ENCODE peak calls at places on chromosomes 11 and 22, in seven cellular contexts. J, V, C, B, W, D and X are unnamed samples.
A peak's percentile ranks its signal among the peaks of the same experiment; 100 is the strongest.

GRCh38 chr22:29716814-29717213 is 3.0 kb upstream of the CABP7 start:
- DNase-seq in C (peak; percentile 66), V (peak; percentile 84), W (peak; percentile 66), J (no peak), D (no peak), B (peak; percentile 42), X (no peak)

GRCh38 chr22:30079952-30080533 is at the start of gene HORMAD2:
- DNase-seq in B (no peak), C (peak; percentile 19), W (peak; percentile 40), D (no peak), J (no peak), V (peak; percentile 31), X (peak; percentile 36)

GRCh38 chr22:24402460-24403192 is 24.8 kb upstream of the ADORA2A start:
- DNase-seq in V (peak; percentile 91), B (no peak), W (peak; percentile 91), C (peak; percentile 94), J (peak; percentile 60), D (peak; percentile 75), X (peak; percentile 27)

GRCh38 chr22:50272103-50272782 is 2.1 kb upstream of the MAPK11 start:
- DNase-seq in W (no peak), B (no peak), J (no peak), V (no peak), C (peak; percentile 17), D (peak; percentile 48), X (no peak)

GRCh38 chr11:60818057-60818456 is 23.9 kb upstream of the CCDC86 start:
- DNase-seq in J (no peak), V (no peak), B (no peak), C (no peak), D (no peak), W (no peak), X (no peak)

GRCh38 chr11:133927690-133928627 is 28.8 kb downstream of the IGSF9B start:
- DNase-seq in C (peak; percentile 54), W (peak; percentile 45), B (peak; percentile 53), V (peak; percentile 68), D (peak; percentile 94), J (peak; percentile 73), X (no peak)

GRCh38 chr22:36927671-36928070 is 14.2 kb downstream of the CSF2RB start:
- DNase-seq in W (no peak), J (no peak), D (no peak), V (no peak), C (no peak), B (no peak), X (no peak)

GRCh38 chr22:26477341-26477731 is 6.2 kb downstream of the HPS4 start:
- DNase-seq in D (no peak), C (no peak), W (peak; percentile 17), B (no peak), V (no peak), J (no peak), X (no peak)

GRCh38 chr11:59263225-59263894 is 50.6 kb upstream of the MPEG1 start:
- DNase-seq in C (no peak), V (no peak), J (no peak), D (no peak), B (peak; percentile 84), W (no peak), X (no peak)

DNA sequence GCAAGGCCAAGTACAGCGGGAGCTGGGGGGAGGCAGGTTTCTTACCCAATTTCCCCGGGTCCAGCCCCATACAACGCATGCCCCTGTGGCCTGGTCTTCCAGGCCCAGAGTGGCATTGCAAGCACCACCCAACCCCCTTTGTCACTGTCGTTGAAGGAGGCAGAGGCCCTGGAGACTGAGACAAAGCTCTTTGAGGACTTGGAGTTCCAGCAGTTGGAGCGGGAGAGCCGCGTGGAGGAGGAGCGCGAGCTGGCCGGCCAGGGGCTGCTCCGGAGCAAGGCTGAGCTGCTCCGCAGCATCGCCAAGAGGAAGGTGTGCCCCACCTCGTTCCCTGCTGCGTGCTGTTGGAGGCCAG is 27.8 kb downstream of the PHLDB1 start:
- DNase-seq in D (no peak), J (no peak), W (no peak), C (no peak), V (no peak), B (no peak), X (no peak)
- H3K4me3 ChIP-seq in D (no peak overlapping the region), J (no peak overlapping the region), W (no peak overlapping the region), C (no peak overlapping the region), V (no peak overlapping the region), B (no peak overlapping the region), X (no peak overlapping the region)

DNA sequence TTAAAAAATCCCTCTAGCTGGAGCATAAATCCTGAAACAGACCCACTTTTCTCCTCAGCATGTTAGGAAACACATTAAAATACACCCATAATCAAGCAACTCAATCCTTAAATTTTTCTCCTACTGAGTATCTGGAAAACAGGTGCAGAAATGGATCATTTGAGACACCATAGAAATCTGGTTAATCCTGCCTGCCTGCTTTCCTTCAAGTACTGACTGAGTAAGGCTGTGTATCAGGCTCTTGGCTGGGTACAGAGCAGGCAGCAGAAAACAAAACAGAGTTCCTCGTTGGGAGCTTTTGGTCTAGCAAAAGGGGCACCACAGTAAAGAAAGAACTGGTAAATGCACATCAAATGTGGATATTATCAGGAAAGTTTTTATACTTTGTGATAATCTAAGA is 1.9 kb downstream of the KCNQ1OT1 start:
- DNase-seq in D (no peak), V (no peak), W (no peak), B (no peak), J (no peak), C (no peak), X (no peak)
- TF ChIP-seq CTCF in D (no peak), V (no peak), W (no peak), B (no peak), J (no peak), C (no peak), X (no peak)

GRCh38 chr22:44753189-44754042 is 1.0 kb downstream of the ARHGAP8 start:
- DNase-seq in C (peak; percentile 58), V (peak; percentile 86), J (no peak), D (no peak), B (no peak), W (peak; percentile 55), X (no peak)
- H3K4me3 ChIP-seq in C (no peak overlapping the region), V (no peak overlapping the region), J (peak overlapping the region; percentile 54), D (no peak overlapping the region), B (no peak overlapping the region), W (no peak overlapping the region), X (no peak overlapping the region)

GRCh38 chr11:77113382-77114088 is 10.9 kb downstream of the OMP start:
- DNase-seq in B (peak; percentile 18), J (peak; percentile 82), D (peak; percentile 74), V (peak; percentile 55), W (no peak), C (peak; percentile 47), X (no peak)
- TF ChIP-seq CTCF in B (peak; percentile 73), J (peak; percentile 73), D (peak; percentile 65), V (peak; percentile 64), W (peak; percentile 87), C (peak; percentile 60), X (peak; percentile 63)

GRCh38 chr11:72111803-72112540 is 523 bp downstream of the ANAPC15 start:
- DNase-seq in W (peak; percentile 99), V (peak; percentile 100), C (peak; percentile 99), D (peak; percentile 81), J (peak; percentile 91), B (peak; percentile 99), X (peak; percentile 98)

GRCh38 chr11:72112541-72113136 is at the start of gene ANAPC15:
- DNase-seq in B (peak; percentile 99), C (peak; percentile 99), W (peak; percentile 99), D (peak; percentile 84), V (peak; percentile 99), J (peak; percentile 94), X (peak; percentile 99)

GRCh38 chr11:72113170-72113808 is 794 bp upstream of the ANAPC15 start:
- DNase-seq in W (no peak), D (no peak), J (no peak), C (peak; percentile 92), B (no peak), V (no peak), X (no peak)

GRCh38 chr11:72114570-72114969 is 2.1 kb upstream of the ANAPC15 start:
- DNase-seq in D (no peak), V (no peak), W (no peak), J (no peak), C (peak; percentile 47), B (no peak), X (no peak)

DNA sequence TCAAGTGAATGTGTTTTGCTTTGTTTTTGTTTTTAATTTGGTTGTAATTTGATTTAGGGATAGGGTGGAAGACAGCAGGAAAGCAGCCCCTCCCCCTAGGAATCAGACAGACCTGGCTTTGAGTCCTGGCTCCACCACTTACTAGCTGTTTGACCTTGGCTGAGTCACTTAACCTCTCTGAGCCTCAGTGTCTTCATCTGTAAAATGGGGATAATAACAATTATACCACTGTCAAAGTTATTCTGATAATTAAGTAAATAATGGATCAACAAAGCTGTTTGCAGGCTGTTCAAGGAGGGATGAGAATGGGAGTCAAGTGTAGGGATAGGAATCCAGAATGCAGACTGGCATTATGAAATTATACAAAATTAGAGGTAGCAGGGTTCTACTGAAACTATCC is 1.2 kb downstream of the ANAPC15 start:
- DNase-seq in D (no peak), C (no peak), W (no peak), B (no peak), V (no peak), J (no peak), X (no peak)
- H3K4me3 ChIP-seq in D (peak overlapping the region; percentile 77), C (no peak overlapping the region), W (peak overlapping the region; percentile 62), B (peak overlapping the region; percentile 76), V (no peak overlapping the region), J (peak overlapping the region; percentile 51), X (peak overlapping the region; percentile 72)

GRCh38 chr11:73359341-73359740 is 16.9 kb upstream of the RELT start:
- DNase-seq in C (peak; percentile 84), D (no peak), J (no peak), V (peak; percentile 51), W (peak; percentile 59), B (no peak), X (no peak)

GRCh38 chr11:73358071-73358470 is 18.1 kb upstream of the RELT start:
- DNase-seq in W (no peak), J (no peak), C (no peak), D (no peak), V (no peak), B (no peak), X (no peak)

GRCh38 chr11:73360743-73361369 is 15.3 kb upstream of the RELT start:
- DNase-seq in D (no peak), C (no peak), W (no peak), J (no peak), B (no peak), V (no peak), X (no peak)

GRCh38 chr11:73359930-73360742 is 16.1 kb upstream of the RELT start:
- DNase-seq in B (peak; percentile 59), V (peak; percentile 63), D (peak; percentile 78), J (peak; percentile 75), C (peak; percentile 54), W (peak; percentile 42), X (no peak)

GRCh38 chr11:73356979-73357739 is 19.0 kb upstream of the RELT start:
- DNase-seq in W (no peak), C (no peak), V (no peak), D (no peak), B (no peak), J (no peak), X (no peak)
- TF ChIP-seq CTCF in W (no peak), C (no peak), V (no peak), D (no peak), B (no peak), J (no peak), X (no peak)

GRCh38 chr11:1747753-1748466 is 2.5 kb downstream of the IFITM10 start:
- DNase-seq in B (no peak), J (no peak), D (peak; percentile 59), W (no peak), V (no peak), C (no peak), X (no peak)
- H3K4me3 ChIP-seq in B (no peak overlapping the region), J (no peak overlapping the region), D (peak overlapping the region; percentile 50), W (peak overlapping the region; percentile 70), V (peak overlapping the region; percentile 51), C (no peak overlapping the region), X (no peak overlapping the region)

GRCh38 chr11:809287-810039 is at the start of gene RPLP2:
- DNase-seq in B (peak; percentile 99), C (peak; percentile 95), J (peak; percentile 93), V (peak; percentile 98), D (peak; percentile 97), W (peak; percentile 95), X (peak; percentile 91)
- TF ChIP-seq CTCF in B (no peak), C (no peak), J (no peak), V (no peak), D (no peak), W (no peak), X (no peak)